ENCODE peak calls at places on chromosomes 13 and 19, in four cellular contexts. One of them, this sample, is unnamed.
A peak's percentile ranks its signal among the peaks of the same experiment; 100 is the strongest.

GRCh38 chr19:41299755-41300089 is 10.2 kb upstream of the CCDC97 start:
- DNase-seq in fibroblast of lung: peak; percentile 87
- DNase-seq in BE2C: no peak
- DNase-seq in OCI-LY7: no peak
- DNase-seq in this sample: no peak

GRCh38 chr13:79423801-79424642 is 18.0 kb upstream of the RBM26 start:
- DNase-seq in fibroblast of lung: peak; percentile 76
- DNase-seq in BE2C: no peak
- DNase-seq in OCI-LY7: peak; percentile 54
- DNase-seq in this sample: no peak

GRCh38 chr13:113837554-113838355 is 26.1 kb downstream of the GAS6 start:
- DNase-seq in fibroblast of lung: peak; percentile 99
- DNase-seq in BE2C: peak; percentile 90
- DNase-seq in OCI-LY7: no peak
- DNase-seq in this sample: peak; percentile 86

GRCh38 chr19:3055741-3056453 is 6.4 kb downstream of the TLE5 start:
- DNase-seq in fibroblast of lung: no peak
- DNase-seq in BE2C: no peak
- DNase-seq in OCI-LY7: no peak
- DNase-seq in this sample: no peak

GRCh38 chr19:32351807-32352630 is 6.6 kb downstream of the ZNF507 start:
- DNase-seq in fibroblast of lung: peak; percentile 72
- DNase-seq in BE2C: no peak
- DNase-seq in OCI-LY7: no peak
- DNase-seq in this sample: no peak

GRCh38 chr19:12784871-12785430 is 6.3 kb upstream of the JUNB start:
- DNase-seq in fibroblast of lung: no peak
- DNase-seq in BE2C: peak; percentile 44
- DNase-seq in OCI-LY7: no peak
- DNase-seq in this sample: no peak

GRCh38 chr13:42495751-42496150 is 78.2 kb upstream of the TNFSF11 start:
- DNase-seq in fibroblast of lung: no peak
- DNase-seq in BE2C: no peak
- DNase-seq in OCI-LY7: no peak
- DNase-seq in this sample: no peak

GRCh38 chr19:55210120-55210493 is 806 bp upstream of the PTPRH start:
- DNase-seq in fibroblast of lung: peak; percentile 94
- DNase-seq in BE2C: no peak
- DNase-seq in OCI-LY7: no peak
- DNase-seq in this sample: no peak

GRCh38 chr19:19485161-19485997 is 30.0 kb downstream of the TSSK6 start:
- DNase-seq in fibroblast of lung: peak; percentile 60
- DNase-seq in BE2C: peak; percentile 58
- DNase-seq in OCI-LY7: no peak
- DNase-seq in this sample: no peak

GRCh38 chr13:114067381-114067885 is 65.0 kb downstream of the RASA3 start:
- DNase-seq in fibroblast of lung: peak; percentile 55
- DNase-seq in BE2C: no peak
- DNase-seq in OCI-LY7: peak; percentile 22
- DNase-seq in this sample: no peak

GRCh38 chr19:32104465-32105235 is 240.8 kb upstream of the ZNF507 start:
- DNase-seq in fibroblast of lung: peak; percentile 32
- DNase-seq in BE2C: no peak
- DNase-seq in OCI-LY7: no peak
- DNase-seq in this sample: no peak

GRCh38 chr13:81194362-81194761 is 853.4 kb upstream of the SPRY2 start:
- DNase-seq in fibroblast of lung: no peak
- DNase-seq in BE2C: no peak
- DNase-seq in OCI-LY7: no peak
- DNase-seq in this sample: no peak

GRCh38 chr19:5947435-5947834 is 30.5 kb downstream of the RANBP3 start:
- DNase-seq in fibroblast of lung: peak; percentile 80
- DNase-seq in BE2C: no peak
- DNase-seq in OCI-LY7: no peak
- DNase-seq in this sample: peak; percentile 47

GRCh38 chr13:47004552-47004951 is 107.7 kb upstream of the HTR2A start:
- DNase-seq in fibroblast of lung: no peak
- DNase-seq in BE2C: no peak
- DNase-seq in OCI-LY7: no peak
- DNase-seq in this sample: no peak

GRCh38 chr13:78785764-78786163 is 126.8 kb upstream of the OBI1 start:
- DNase-seq in fibroblast of lung: no peak
- DNase-seq in BE2C: no peak
- DNase-seq in OCI-LY7: no peak
- DNase-seq in this sample: no peak

GRCh38 chr13:110211735-110212134 is 95.2 kb downstream of the COL4A1 start:
- DNase-seq in fibroblast of lung: no peak
- DNase-seq in BE2C: no peak
- DNase-seq in OCI-LY7: no peak
- DNase-seq in this sample: no peak

GRCh38 chr13:113474179-113474578 is 16.3 kb downstream of the DCUN1D2 start:
- DNase-seq in fibroblast of lung: peak; percentile 86
- DNase-seq in BE2C: no peak
- DNase-seq in OCI-LY7: no peak
- DNase-seq in this sample: no peak

GRCh38 chr19:17234911-17235617 is 9.0 kb downstream of the OCEL1 start:
- DNase-seq in fibroblast of lung: peak; percentile 50
- DNase-seq in BE2C: peak; percentile 55
- DNase-seq in OCI-LY7: peak; percentile 73
- DNase-seq in this sample: no peak

GRCh38 chr13:90968510-90968909 is 379.0 kb upstream of the MIR17HG start:
- DNase-seq in fibroblast of lung: peak; percentile 20
- DNase-seq in BE2C: peak; percentile 48
- DNase-seq in OCI-LY7: peak; percentile 70
- DNase-seq in this sample: no peak

GRCh38 chr13:81602236-81602635 is 1261.3 kb upstream of the SPRY2 start:
- DNase-seq in fibroblast of lung: no peak
- DNase-seq in BE2C: no peak
- DNase-seq in OCI-LY7: no peak
- DNase-seq in this sample: no peak

GRCh38 chr19:7699003-7699402 is 2.9 kb downstream of the FCER2 start:
- DNase-seq in fibroblast of lung: no peak
- DNase-seq in BE2C: no peak
- DNase-seq in OCI-LY7: no peak
- DNase-seq in this sample: no peak

GRCh38 chr19:917323-918151 is at the start of gene KISS1R:
- DNase-seq in fibroblast of lung: no peak
- DNase-seq in BE2C: peak; percentile 65
- DNase-seq in OCI-LY7: peak; percentile 78
- DNase-seq in this sample: no peak

GRCh38 chr19:44525721-44526430 is 3.6 kb downstream of the CEACAM20 start:
- DNase-seq in fibroblast of lung: no peak
- DNase-seq in BE2C: no peak
- DNase-seq in OCI-LY7: no peak
- DNase-seq in this sample: no peak
- TF ChIP-seq CTCF in fibroblast of lung: no peak
- TF ChIP-seq CTCF in BE2C: no peak
- TF ChIP-seq CTCF in OCI-LY7: no peak
- TF ChIP-seq CTCF in this sample: no peak

DNA sequence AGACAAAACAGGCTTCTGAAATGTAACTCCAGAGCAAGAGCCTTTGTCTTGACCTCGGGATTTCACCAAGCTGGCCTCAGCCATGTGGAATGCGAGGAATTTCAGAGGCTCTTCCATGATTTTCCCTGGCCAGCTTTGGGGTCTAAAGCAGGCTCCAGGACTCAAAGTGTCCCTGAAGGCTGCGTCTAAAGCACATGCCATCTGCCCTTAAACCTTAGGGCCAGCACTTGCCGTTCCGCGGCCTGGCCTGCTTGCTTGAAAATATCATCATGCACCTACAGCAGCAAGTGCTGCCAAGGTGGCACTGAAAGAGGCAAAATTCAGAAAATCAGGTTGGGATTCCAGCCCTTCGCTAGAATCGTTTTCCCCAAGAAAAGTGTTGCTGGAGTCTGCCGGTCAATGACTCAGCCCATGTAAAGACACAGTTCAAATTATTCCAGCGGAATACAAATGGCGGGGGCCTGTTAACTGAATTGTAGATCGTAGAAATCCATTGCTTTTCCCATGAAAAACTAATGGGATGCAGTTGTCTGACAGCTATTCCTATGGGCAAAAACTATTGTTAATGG is 105.7 kb upstream of the RAP2A start:
- DNase-seq in fibroblast of lung: peak; percentile 74
- DNase-seq in BE2C: no peak
- DNase-seq in OCI-LY7: no peak
- DNase-seq in this sample: no peak
- H3K4me1 ChIP-seq in fibroblast of lung: peaks cover 14% of the 10 kb centered on the region
- H3K4me1 ChIP-seq in BE2C: peaks cover 4% of the 10 kb centered on the region
- H3K4me1 ChIP-seq in OCI-LY7: no peaks in the 10 kb centered on the region
- H3K4me1 ChIP-seq in this sample: peaks cover 22% of the 10 kb centered on the region

GRCh38 chr19:18477042-18477760 is 39.3 kb upstream of the ISYNA1 start:
- DNase-seq in fibroblast of lung: no peak
- DNase-seq in BE2C: no peak
- DNase-seq in OCI-LY7: no peak
- DNase-seq in this sample: no peak
- TF ChIP-seq CTCF in fibroblast of lung: no peak
- TF ChIP-seq CTCF in BE2C: peak; percentile 46
- TF ChIP-seq CTCF in OCI-LY7: peak; percentile 35
- TF ChIP-seq CTCF in this sample: peak; percentile 6

DNA sequence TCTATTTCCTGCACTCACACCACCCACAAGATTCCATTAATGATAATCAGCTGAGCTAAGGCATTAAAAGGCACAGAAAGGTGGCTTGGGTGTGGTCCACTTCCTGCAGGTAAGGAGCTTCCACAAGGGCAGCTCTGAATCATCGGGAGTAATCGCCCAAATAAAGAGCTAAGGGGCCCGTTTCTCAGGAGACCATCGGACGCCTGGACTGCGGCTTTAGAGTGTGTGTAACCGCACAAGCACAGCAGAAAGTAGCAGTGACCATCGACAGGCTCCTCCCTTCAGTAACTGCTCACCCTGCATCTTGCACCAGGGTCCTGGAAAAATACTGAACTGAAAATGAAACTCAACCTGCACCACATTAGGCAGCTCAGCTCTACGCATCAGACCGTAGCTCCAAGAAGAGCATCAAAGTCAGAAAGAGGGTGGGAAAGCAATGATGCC is 6.0 kb downstream of the STK24 start:
- DNase-seq in fibroblast of lung: no peak
- DNase-seq in BE2C: no peak
- DNase-seq in OCI-LY7: peak; percentile 87
- DNase-seq in this sample: no peak
- H3K4me1 ChIP-seq in fibroblast of lung: peaks cover 12% of the 10 kb centered on the region
- H3K4me1 ChIP-seq in BE2C: peaks cover 18% of the 10 kb centered on the region
- H3K4me1 ChIP-seq in OCI-LY7: peaks cover 81% of the 10 kb centered on the region
- H3K4me1 ChIP-seq in this sample: peaks cover 32% of the 10 kb centered on the region

This sample was measured in ascending aorta.